ENCODE peak calls at places on chromosome 1, in four cellular contexts. B is ovary, K is hepatocyte, A is heart right ventricle. L is an unnamed sample. For H3K4me1 and H3K9me3, the result is how much of the 10 kb centered on the place peaks cover.

GRCh38 chr1:77825356-77825709 is 45.9 kb downstream of the MIGA1 start:
- DNase-seq in K (peak), B (no peak), A (no peak), L (no peak)

GRCh38 chr1:197314672-197315071 is 46.6 kb downstream of the CRB1 start:
- DNase-seq in B (no peak), A (no peak), K (no peak), L (no peak)

GRCh38 chr1:59061876-59062275 is 235.0 kb upstream of the FGGY start:
- DNase-seq in B (peak), A (peak), K (peak), L (no peak)

GRCh38 chr1:183019126-183019740 is 4.0 kb upstream of the LAMC1 start:
- DNase-seq in B (no peak), A (no peak), K (no peak), L (no peak)

GRCh38 chr1:29655145-29655544 is 418.8 kb downstream of the PTPRU start:
- DNase-seq in B (no peak), A (no peak), K (no peak), L (no peak)

GRCh38 chr1:87331319-87332269 is 2.9 kb downstream of the LMO4 start:
- DNase-seq in B (peak), K (peak), A (peak), L (peak)

GRCh38 chr1:91314643-91315042 is 90.0 kb downstream of the HFM1 start:
- DNase-seq in A (no peak), K (no peak), B (no peak), L (no peak)

GRCh38 chr1:101086783-101087182 is 61.2 kb upstream of the DPH5 start:
- DNase-seq in B (no peak), K (no peak), A (no peak), L (no peak)

GRCh38 chr1:153565529-153566374 is at the start of gene S100A2:
- DNase-seq in K (peak), A (no peak), B (peak), L (peak)

GRCh38 chr1:91851130-91852010 is 34.6 kb downstream of the TGFBR3 start:
- DNase-seq in A (peak), B (peak), K (peak), L (peak)

GRCh38 chr1:175376194-175376593 is 183.6 kb upstream of the KIAA0040 start:
- DNase-seq in K (peak), A (no peak), B (no peak), L (no peak)

GRCh38 chr1:53585116-53585515 is 125.9 kb downstream of the DMRTB1 start:
- DNase-seq in K (peak), A (no peak), B (no peak), L (no peak)

GRCh38 chr1:234884701-234885100 is 243.9 kb downstream of the TOMM20 start:
- DNase-seq in A (no peak), K (no peak), B (no peak), L (no peak)

GRCh38 chr1:227938276-227938675 is 9.5 kb downstream of the WNT9A start:
- DNase-seq in K (no peak), A (no peak), B (no peak), L (no peak)

GRCh38 chr1:169106095-169106920 is at the start of gene ATP1B1:
- DNase-seq in B (peak), K (peak), A (peak), L (peak)

GRCh38 chr1:186923434-186923833 is 94.7 kb downstream of the PLA2G4A start:
- DNase-seq in K (no peak), A (no peak), B (no peak), L (no peak)

GRCh38 chr1:160006312-160006940 is 25.4 kb downstream of the PIGM start:
- DNase-seq in A (peak), B (peak), K (peak), L (peak)

GRCh38 chr1:232382671-232383070 is 247.3 kb downstream of the SIPA1L2 start:
- DNase-seq in K (no peak), B (no peak), A (no peak), L (no peak)

GRCh38 chr1:186978596-186979556 is 150.1 kb downstream of the PLA2G4A start:
- DNase-seq in K (no peak), B (no peak), A (no peak), L (no peak)

GRCh38 chr1:236172041-236172579 is 29.8 kb downstream of the GPR137B start:
- DNase-seq in A (no peak), K (no peak), B (no peak), L (no peak)

GRCh38 chr1:236167154-236167553 is 24.8 kb downstream of the GPR137B start:
- DNase-seq in B (no peak), K (no peak), A (no peak), L (no peak)

GRCh38 chr1:236167578-236167977 is 25.2 kb downstream of the GPR137B start:
- DNase-seq in K (no peak), B (no peak), A (no peak), L (no peak)

GRCh38 chr1:236166041-236166440 is 23.7 kb downstream of the GPR137B start:
- DNase-seq in A (no peak), K (no peak), B (no peak), L (no peak)

GRCh38 chr1:236168716-236169429 is 26.5 kb downstream of the GPR137B start:
- DNase-seq in B (no peak), A (peak), K (peak), L (peak)
- TF ChIP-seq CTCF in B (no peak), A (no peak), K (peak), L (no peak)

DNA sequence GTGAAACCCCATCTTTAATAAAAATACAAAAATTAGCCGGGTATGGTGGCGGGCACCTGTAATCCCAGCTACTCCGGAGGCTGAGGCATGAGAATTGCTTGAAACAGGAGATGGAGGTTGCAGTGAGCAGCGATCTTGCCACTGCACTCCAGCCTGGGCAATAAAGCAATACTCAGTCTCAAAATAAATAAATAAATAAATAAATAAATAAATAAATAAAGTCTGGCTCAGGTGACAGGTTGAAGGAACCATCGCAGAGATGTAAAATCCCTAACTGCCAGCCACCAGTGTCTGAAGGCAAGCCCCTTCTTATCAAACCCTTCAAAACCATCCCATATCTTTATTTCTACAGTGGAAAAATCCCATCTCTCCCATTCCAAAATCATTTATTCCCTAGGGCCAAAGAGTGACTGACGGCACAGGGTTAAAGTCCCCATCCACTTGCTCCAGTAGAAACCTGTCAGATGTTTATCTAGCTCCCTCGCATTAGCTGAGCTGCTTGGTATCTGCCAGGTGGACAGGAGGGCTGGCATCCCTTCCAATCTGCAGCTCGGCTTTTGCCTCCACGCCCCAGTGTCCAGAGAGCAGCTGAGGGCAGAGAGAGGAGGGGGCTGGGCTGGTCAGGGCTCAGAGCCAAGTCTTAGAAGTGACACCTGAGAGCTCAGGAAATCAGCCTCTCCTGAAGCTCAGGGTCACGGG is 5.0 kb downstream of the CSRP1 start:
- DNase-seq in B (no peak), K (peak), A (no peak), L (no peak)
- H3K4me1 ChIP-seq in B (half or more), K (under half), A (half or more), L (under half)

DNA sequence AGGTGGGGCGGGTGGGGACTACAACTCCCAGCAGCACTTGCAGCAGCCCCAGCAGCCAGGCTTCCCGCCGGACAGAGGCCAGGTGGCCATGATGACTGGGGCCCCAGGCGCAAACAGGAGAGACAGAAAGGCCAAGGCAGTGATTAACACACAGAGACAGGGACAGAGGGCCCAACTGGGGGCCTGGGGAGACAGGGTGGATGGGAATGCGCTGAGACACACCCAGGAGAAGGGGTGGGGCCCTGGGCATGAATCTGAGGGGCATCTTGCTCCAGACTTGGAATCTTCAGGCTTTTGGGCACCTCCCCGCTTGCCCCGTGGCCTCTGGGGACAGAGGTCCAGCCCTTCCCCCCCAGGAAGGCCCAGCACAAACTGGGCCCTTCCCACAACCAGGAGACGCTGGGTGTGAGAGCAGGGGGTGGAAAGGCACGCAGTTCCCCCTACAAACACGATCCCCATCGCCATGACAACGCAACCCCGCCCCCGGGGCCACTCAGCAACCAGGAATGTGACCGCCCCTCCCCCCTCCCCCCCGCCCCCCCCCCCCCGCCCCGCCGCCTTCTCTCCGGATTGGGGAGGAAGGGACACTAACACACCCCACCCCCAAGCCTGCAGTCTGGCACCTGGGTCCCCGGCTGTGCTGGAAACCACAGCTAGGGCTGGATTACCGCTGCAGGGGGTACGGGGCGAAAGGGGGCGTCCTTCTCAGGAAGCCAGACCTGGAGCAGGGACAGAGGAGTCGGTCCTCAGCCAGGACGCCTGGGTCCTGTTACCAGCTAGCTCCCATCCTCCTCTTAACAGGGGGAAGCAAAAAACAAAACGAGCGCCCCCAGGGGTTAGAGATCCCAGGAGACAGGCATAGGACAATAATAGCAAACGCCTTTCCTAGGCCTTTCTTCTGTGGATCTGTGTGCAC is 4.5 kb downstream of the HDGF start:
- DNase-seq in B (peak), A (peak), K (peak), L (peak)
- H3K9me3 ChIP-seq in B (under half), A (under half), K (under half), L (under half)

DNA sequence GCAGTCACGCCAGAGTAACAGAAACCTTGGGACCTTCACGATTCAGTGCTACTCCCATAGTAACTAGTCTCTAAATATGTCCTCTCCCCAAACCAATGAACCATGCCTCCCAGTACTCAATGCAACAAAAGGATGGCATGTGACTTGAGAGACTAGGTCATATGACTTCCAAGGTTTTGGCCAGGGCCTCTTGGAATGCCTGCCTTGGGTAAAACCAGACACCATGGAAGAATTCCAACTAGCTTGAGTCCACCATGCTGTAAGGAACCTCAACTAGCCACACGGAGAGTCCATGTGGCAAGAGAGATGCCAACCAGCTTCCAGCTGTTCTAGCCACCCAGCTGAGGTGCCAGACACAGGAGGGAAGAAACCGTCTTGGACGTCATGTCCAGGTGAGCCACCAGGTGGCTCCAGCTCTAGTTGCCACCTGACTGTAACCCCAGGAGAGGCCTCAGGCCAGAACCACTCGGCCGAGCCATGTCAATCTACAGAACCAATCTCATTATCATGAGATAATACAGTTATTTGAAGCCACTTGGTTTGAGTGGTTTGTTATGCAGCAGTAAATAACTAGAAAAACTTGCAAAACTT is 115.0 kb downstream of the SYF2 start:
- DNase-seq in K (peak), A (no peak), B (no peak), L (peak)
- TF ChIP-seq CTCF in K (peak), A (no peak), B (no peak), L (peak)

GRCh38 chr1:244451951-244452795 is 464 bp upstream of the ADSS2 start:
- DNase-seq in A (peak), B (peak), K (peak), L (peak)
- H3K4me1 ChIP-seq in A (under half), B (under half), K (under half), L (under half)

DNA sequence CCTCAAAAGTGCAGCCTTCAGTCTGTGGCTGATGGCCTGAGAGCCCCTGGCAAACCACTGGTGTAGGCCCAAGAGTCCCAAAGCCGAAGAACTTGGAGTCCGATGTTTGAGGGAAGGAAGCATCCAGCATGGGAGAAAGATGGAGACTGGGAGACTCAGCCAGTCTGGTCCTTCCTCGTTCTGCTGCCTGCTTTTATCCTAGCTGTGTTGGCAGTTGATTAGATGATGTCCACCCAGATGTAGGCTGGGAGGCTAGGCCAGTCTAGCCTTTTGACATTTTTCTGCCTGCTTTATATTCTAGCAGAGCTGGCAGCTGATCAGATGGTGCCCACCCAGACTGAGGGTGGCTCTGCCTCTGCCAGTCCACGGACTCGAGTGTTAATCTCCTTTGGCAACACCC is 1.1 kb upstream of the LYPD8 start:
- DNase-seq in A (no peak), K (no peak), B (no peak), L (no peak)
- H3K9me3 ChIP-seq in A (under half), K (under half), B (under half), L (under half)